ENCODE peak calls at places on chromosomes 2 and 18, in seven cellular contexts. X is transverse colon, E is mesendoderm, A is PC-3, T is mesenchymal stem cell, F is A549, M is Panc1. R is an unnamed sample.

GRCh38 chr2:20424300-20425290 is 22.3 kb upstream of the RHOB start:
- DNase-seq in M (no peak), X (peak; percentile 67), T (peak; percentile 97), E (peak; percentile 19), F (no peak), A (peak; percentile 46), R (peak; percentile 69)

GRCh38 chr2:7838636-7839035 is 843.2 kb upstream of the ID2 start:
- DNase-seq in A (no peak), X (no peak), T (peak; percentile 26), F (no peak), E (no peak), M (no peak), R (no peak)

GRCh38 chr18:32770651-32771168 is 2.1 kb downstream of the KLHL14 start:
- DNase-seq in T (no peak), E (peak; percentile 26), X (no peak), A (no peak), F (no peak), M (no peak), R (no peak)

GRCh38 chr2:186675380-186675779 is 18.5 kb upstream of the FAM171B start:
- DNase-seq in E (no peak), A (no peak), F (no peak), T (no peak), M (no peak), X (no peak), R (no peak)

GRCh38 chr18:22110482-22110924 is 58.9 kb upstream of the GATA6 start:
- DNase-seq in X (no peak), E (peak; percentile 94), A (no peak), T (no peak), M (no peak), F (no peak), R (no peak)

GRCh38 chr2:72681016-72681995 is 144.5 kb downstream of the EXOC6B start:
- DNase-seq in E (no peak), M (no peak), A (no peak), F (no peak), T (no peak), X (no peak), R (no peak)

GRCh38 chr2:161250864-161251436 is 57.3 kb upstream of the PSMD14 start:
- DNase-seq in X (no peak), E (peak; percentile 92), A (peak; percentile 83), T (peak; percentile 52), F (peak; percentile 68), M (peak; percentile 45), R (peak; percentile 27)

GRCh38 chr18:56407631-56408030 is 230.8 kb downstream of the TXNL1 start:
- DNase-seq in T (no peak), F (no peak), E (no peak), A (no peak), X (no peak), M (no peak), R (no peak)

GRCh38 chr2:3296182-3296972 is 81.2 kb downstream of the EIPR1 start:
- DNase-seq in E (no peak), F (no peak), X (no peak), T (no peak), A (no peak), M (no peak), R (no peak)

GRCh38 chr2:33015421-33016142 is 68.8 kb downstream of the LTBP1 start:
- DNase-seq in F (peak; percentile 50), X (peak; percentile 63), E (no peak), A (peak; percentile 94), T (peak; percentile 90), M (no peak), R (no peak)

GRCh38 chr18:51160646-51161045 is 36.8 kb downstream of the MEX3C start:
- DNase-seq in E (no peak), F (no peak), A (no peak), X (no peak), T (no peak), M (no peak), R (no peak)

GRCh38 chr2:98458667-98459380 is 14.2 kb downstream of the INPP4A start:
- DNase-seq in F (no peak), M (no peak), X (no peak), E (no peak), A (no peak), T (no peak), R (no peak)

GRCh38 chr2:108194409-108195132 is 45.2 kb upstream of the SULT1C3 start:
- DNase-seq in A (peak; percentile 61), E (no peak), T (peak; percentile 12), F (no peak), M (no peak), X (no peak), R (peak; percentile 18)

GRCh38 chr2:221166283-221166682 is 405.8 kb downstream of the EPHA4 start:
- DNase-seq in T (peak; percentile 5), X (no peak), F (no peak), M (no peak), E (no peak), A (no peak), R (no peak)

GRCh38 chr2:185142677-185143076 is 544.3 kb downstream of the ZNF804A start:
- DNase-seq in X (no peak), E (no peak), T (no peak), M (no peak), F (no peak), A (no peak), R (no peak)

GRCh38 chr18:78659748-78660147 is 319.9 kb upstream of the SALL3 start:
- DNase-seq in A (no peak), E (peak; percentile 39), F (no peak), T (no peak), X (no peak), M (no peak), R (no peak)

GRCh38 chr2:212177724-212178123 is 360.9 kb downstream of the ERBB4 start:
- DNase-seq in F (no peak), T (peak; percentile 35), E (peak; percentile 49), M (no peak), A (peak; percentile 9), X (no peak), R (peak; percentile 8)

DNA sequence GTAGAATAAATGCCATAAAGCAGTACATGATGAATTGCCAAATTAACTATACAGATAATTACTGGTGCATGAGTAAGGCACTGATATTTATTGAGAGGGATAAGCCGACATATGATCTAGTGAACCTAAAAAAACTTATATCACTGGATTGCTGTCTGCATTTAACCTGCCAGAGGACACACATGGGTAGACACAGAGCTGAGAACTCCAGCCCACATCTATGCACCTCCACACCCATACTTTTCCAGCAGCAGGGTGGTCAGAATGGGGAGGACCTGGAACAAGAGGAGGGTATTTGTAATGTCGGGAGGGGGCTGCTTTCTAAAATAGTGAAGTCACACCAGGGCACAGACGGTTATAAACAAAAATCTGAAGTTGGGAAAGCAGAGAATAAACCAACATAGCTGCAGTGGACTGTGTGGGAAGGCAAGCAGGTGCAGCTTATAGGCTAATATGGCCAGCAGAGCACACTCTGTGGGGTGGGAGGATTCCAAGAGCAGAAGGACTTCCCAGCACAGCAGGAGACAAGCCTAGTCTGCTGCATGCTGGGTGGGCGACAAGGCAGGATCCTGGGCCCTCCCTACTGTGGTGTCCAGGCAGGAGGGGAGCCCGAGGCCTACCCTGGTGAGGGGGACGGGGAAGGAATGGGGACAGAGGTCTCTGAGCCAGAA is 17.2 kb downstream of the ST3GAL5 start:
- DNase-seq in A (no peak), F (no peak), M (no peak), E (no peak), T (no peak), X (no peak), R (no peak)
- H3K27ac ChIP-seq in A (no peak overlapping the region), F (no peak overlapping the region), M (no peak overlapping the region), E (no peak overlapping the region), T (no peak overlapping the region), X (no peak overlapping the region), R (no peak overlapping the region)

GRCh38 chr18:48955528-48956261 is 4.9 kb upstream of the SMAD7 start:
- DNase-seq in E (peak; percentile 80), T (peak; percentile 94), F (no peak), M (no peak), X (no peak), A (no peak), R (no peak)
- H3K4me3 ChIP-seq in E (no peak overlapping the region), T (peak overlapping the region; percentile 60), F (no peak overlapping the region), M (no peak overlapping the region), X (no peak overlapping the region), A (no peak overlapping the region), R (no peak overlapping the region)

GRCh38 chr2:96808176-96808837 is 7.8 kb upstream of the CNNM3 start:
- DNase-seq in T (no peak), E (no peak), A (no peak), F (no peak), X (no peak), M (no peak), R (no peak)

GRCh38 chr2:96809951-96810782 is 5.9 kb upstream of the CNNM3 start:
- DNase-seq in A (no peak), X (no peak), M (no peak), F (no peak), T (no peak), E (no peak), R (no peak)

GRCh38 chr2:96809216-96809882 is 6.7 kb upstream of the CNNM3 start:
- DNase-seq in X (no peak), M (no peak), T (no peak), F (no peak), E (no peak), A (no peak), R (no peak)

GRCh38 chr2:96810783-96811192 is 5.3 kb upstream of the CNNM3 start:
- DNase-seq in E (no peak), X (no peak), T (no peak), A (no peak), M (no peak), F (no peak), R (no peak)

DNA sequence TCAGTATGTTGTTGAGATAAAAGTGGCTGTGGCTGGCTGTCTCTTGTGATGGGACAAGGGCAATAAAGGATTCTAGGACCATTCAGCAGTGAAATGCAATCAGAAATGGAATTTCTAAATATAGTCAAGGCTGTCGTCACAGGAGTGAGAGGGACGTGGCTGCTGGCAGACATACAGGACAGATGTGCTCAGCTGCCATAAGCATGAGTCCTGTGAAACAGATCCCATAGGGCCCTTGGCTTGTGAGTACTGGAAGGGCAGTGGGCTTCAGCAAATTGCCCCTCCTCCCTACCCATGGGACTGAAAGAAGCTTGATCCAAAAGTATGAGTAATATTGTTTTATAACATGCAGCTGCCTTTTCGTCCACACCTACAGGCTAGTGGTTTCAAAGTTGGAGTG is 4.2 kb upstream of the CNNM3 start:
- DNase-seq in E (no peak), X (peak; percentile 38), T (peak; percentile 35), A (no peak), F (no peak), M (no peak), R (peak; percentile 28)
- H3K4me1 ChIP-seq in E (no peaks in the 10 kb centered on the region), X (peaks cover 10% of the 10 kb centered on the region), T (peaks cover 4% of the 10 kb centered on the region), A (peaks cover 5% of the 10 kb centered on the region), F (peaks cover 5% of the 10 kb centered on the region), M (no peaks in the 10 kb centered on the region), R (peaks cover 7% of the 10 kb centered on the region)

GRCh38 chr18:10420561-10421352 is 33.7 kb upstream of the APCDD1 start:
- DNase-seq in F (no peak), M (no peak), X (no peak), T (no peak), A (no peak), E (peak; percentile 16), R (no peak)

GRCh38 chr18:10419420-10420103 is 34.9 kb upstream of the APCDD1 start:
- DNase-seq in A (no peak), X (no peak), M (no peak), F (no peak), E (no peak), T (peak; percentile 45), R (no peak)

GRCh38 chr18:10417679-10418078 is 36.8 kb upstream of the APCDD1 start:
- DNase-seq in X (no peak), F (no peak), T (no peak), E (no peak), A (no peak), M (no peak), R (no peak)

GRCh38 chr18:10417191-10417590 is 37.2 kb upstream of the APCDD1 start:
- DNase-seq in A (peak; percentile 44), M (no peak), F (no peak), T (no peak), X (no peak), E (no peak), R (no peak)

GRCh38 chr18:10418836-10419235 is 35.6 kb upstream of the APCDD1 start:
- DNase-seq in X (no peak), T (no peak), F (no peak), A (no peak), E (no peak), M (no peak), R (no peak)
- H3K27ac ChIP-seq in X (no peak overlapping the region), T (no peak overlapping the region), F (no peak overlapping the region), A (no peak overlapping the region), E (no peak overlapping the region), M (no peak overlapping the region), R (no peak overlapping the region)